ENCODE peak calls at places on chromosomes 12 and 14, in seven cellular contexts. One of them, this sample, is unnamed.

GRCh38 chr12:3202734-3203446 is 125.7 kb downstream of the TSPAN9 start:
- DNase-seq in IMR-90: peak
- DNase-seq in mesendoderm: peak
- DNase-seq in mesenchymal stem cell: peak
- DNase-seq in neuronal stem cell: peak
- DNase-seq in H1: peak
- DNase-seq in H9: peak
- DNase-seq in this sample: peak

GRCh38 chr14:85280074-85280473 is 249.9 kb upstream of the FLRT2 start:
- DNase-seq in IMR-90: peak
- DNase-seq in H1: no peak
- DNase-seq in mesenchymal stem cell: peak
- DNase-seq in mesendoderm: no peak
- DNase-seq in neuronal stem cell: no peak
- DNase-seq in H9: no peak
- DNase-seq in this sample: peak

GRCh38 chr12:51972849-51973273 is 21.4 kb downstream of the ACVR1B start:
- DNase-seq in mesenchymal stem cell: peak
- DNase-seq in mesendoderm: peak
- DNase-seq in H1: no peak
- DNase-seq in H9: no peak
- DNase-seq in IMR-90: peak
- DNase-seq in neuronal stem cell: no peak
- DNase-seq in this sample: peak

GRCh38 chr14:51546099-51546498 is 105.6 kb upstream of the FRMD6 start:
- DNase-seq in H9: no peak
- DNase-seq in IMR-90: no peak
- DNase-seq in neuronal stem cell: no peak
- DNase-seq in H1: no peak
- DNase-seq in mesendoderm: no peak
- DNase-seq in mesenchymal stem cell: no peak
- DNase-seq in this sample: no peak

GRCh38 chr12:15563683-15564082 is 225.5 kb downstream of the EPS8 start:
- DNase-seq in mesendoderm: no peak
- DNase-seq in H9: no peak
- DNase-seq in neuronal stem cell: no peak
- DNase-seq in IMR-90: peak
- DNase-seq in H1: no peak
- DNase-seq in mesenchymal stem cell: no peak
- DNase-seq in this sample: no peak

GRCh38 chr14:69994002-69994401 is 114.8 kb downstream of the SMOC1 start:
- DNase-seq in H9: no peak
- DNase-seq in H1: no peak
- DNase-seq in mesendoderm: no peak
- DNase-seq in neuronal stem cell: no peak
- DNase-seq in mesenchymal stem cell: no peak
- DNase-seq in IMR-90: peak
- DNase-seq in this sample: no peak

GRCh38 chr12:92290881-92291280 is 145.2 kb upstream of the BTG1 start:
- DNase-seq in mesenchymal stem cell: peak
- DNase-seq in mesendoderm: no peak
- DNase-seq in H9: no peak
- DNase-seq in H1: no peak
- DNase-seq in IMR-90: peak
- DNase-seq in neuronal stem cell: no peak
- DNase-seq in this sample: no peak

GRCh38 chr12:70360218-70360617 is 5.9 kb upstream of the KCNMB4 start:
- DNase-seq in mesendoderm: no peak
- DNase-seq in H1: no peak
- DNase-seq in neuronal stem cell: no peak
- DNase-seq in mesenchymal stem cell: no peak
- DNase-seq in IMR-90: no peak
- DNase-seq in H9: no peak
- DNase-seq in this sample: no peak

GRCh38 chr14:47040490-47040889 is 388.9 kb upstream of the RPL10L start:
- DNase-seq in H1: no peak
- DNase-seq in mesenchymal stem cell: peak
- DNase-seq in mesendoderm: peak
- DNase-seq in IMR-90: no peak
- DNase-seq in neuronal stem cell: peak
- DNase-seq in H9: peak
- DNase-seq in this sample: no peak

GRCh38 chr14:75232597-75232996 is 46.0 kb upstream of the FOS start:
- DNase-seq in neuronal stem cell: no peak
- DNase-seq in H1: no peak
- DNase-seq in mesendoderm: peak
- DNase-seq in H9: no peak
- DNase-seq in mesenchymal stem cell: no peak
- DNase-seq in IMR-90: no peak
- DNase-seq in this sample: no peak

GRCh38 chr12:109900752-109901580 is 892 bp downstream of the TCHP start:
- DNase-seq in mesenchymal stem cell: peak
- DNase-seq in mesendoderm: peak
- DNase-seq in IMR-90: no peak
- DNase-seq in H9: peak
- DNase-seq in H1: peak
- DNase-seq in neuronal stem cell: no peak
- DNase-seq in this sample: no peak

GRCh38 chr14:96639550-96639949 is 137.4 kb downstream of the PAPOLA start:
- DNase-seq in H9: no peak
- DNase-seq in mesendoderm: no peak
- DNase-seq in mesenchymal stem cell: no peak
- DNase-seq in H1: peak
- DNase-seq in IMR-90: no peak
- DNase-seq in neuronal stem cell: no peak
- DNase-seq in this sample: no peak

GRCh38 chr12:19220861-19221466 is 91.4 kb downstream of the PLEKHA5 start:
- DNase-seq in H1: no peak
- DNase-seq in neuronal stem cell: no peak
- DNase-seq in mesendoderm: no peak
- DNase-seq in H9: no peak
- DNase-seq in mesenchymal stem cell: no peak
- DNase-seq in IMR-90: peak
- DNase-seq in this sample: no peak
- H4K8ac ChIP-seq in H1: no peak
- H4K8ac ChIP-seq in neuronal stem cell: no peak
- H4K8ac ChIP-seq in mesendoderm: no peak
- H4K8ac ChIP-seq in H9: no peak
- H4K8ac ChIP-seq in mesenchymal stem cell: no peak
- H4K8ac ChIP-seq in IMR-90: peak
- H4K8ac ChIP-seq in this sample: no peak

GRCh38 chr14:33679025-33679424 is 271.8 kb downstream of the EGLN3 start:
- DNase-seq in mesenchymal stem cell: no peak
- DNase-seq in H9: no peak
- DNase-seq in mesendoderm: no peak
- DNase-seq in neuronal stem cell: no peak
- DNase-seq in H1: no peak
- DNase-seq in IMR-90: no peak
- DNase-seq in this sample: no peak
- H4K8ac ChIP-seq in mesenchymal stem cell: no peak
- H4K8ac ChIP-seq in H9: no peak
- H4K8ac ChIP-seq in mesendoderm: no peak
- H4K8ac ChIP-seq in neuronal stem cell: no peak
- H4K8ac ChIP-seq in H1: no peak
- H4K8ac ChIP-seq in IMR-90: no peak
- H4K8ac ChIP-seq in this sample: no peak

GRCh38 chr12:28012333-28012918 is 39.9 kb upstream of the PTHLH start:
- DNase-seq in mesendoderm: no peak
- DNase-seq in IMR-90: no peak
- DNase-seq in mesenchymal stem cell: no peak
- DNase-seq in H1: no peak
- DNase-seq in neuronal stem cell: no peak
- DNase-seq in H9: no peak
- DNase-seq in this sample: no peak

GRCh38 chr12:28014196-28014595 is 41.7 kb upstream of the PTHLH start:
- DNase-seq in mesendoderm: no peak
- DNase-seq in mesenchymal stem cell: no peak
- DNase-seq in neuronal stem cell: no peak
- DNase-seq in H9: no peak
- DNase-seq in IMR-90: no peak
- DNase-seq in H1: no peak
- DNase-seq in this sample: no peak

GRCh38 chr12:28017873-28018255 is 45.3 kb upstream of the PTHLH start:
- DNase-seq in mesendoderm: no peak
- DNase-seq in mesenchymal stem cell: no peak
- DNase-seq in H9: no peak
- DNase-seq in H1: no peak
- DNase-seq in IMR-90: no peak
- DNase-seq in neuronal stem cell: no peak
- DNase-seq in this sample: no peak

GRCh38 chr12:28017126-28017872 is 44.8 kb upstream of the PTHLH start:
- DNase-seq in neuronal stem cell: no peak
- DNase-seq in IMR-90: no peak
- DNase-seq in H1: no peak
- DNase-seq in H9: no peak
- DNase-seq in mesendoderm: no peak
- DNase-seq in mesenchymal stem cell: no peak
- DNase-seq in this sample: no peak

DNA sequence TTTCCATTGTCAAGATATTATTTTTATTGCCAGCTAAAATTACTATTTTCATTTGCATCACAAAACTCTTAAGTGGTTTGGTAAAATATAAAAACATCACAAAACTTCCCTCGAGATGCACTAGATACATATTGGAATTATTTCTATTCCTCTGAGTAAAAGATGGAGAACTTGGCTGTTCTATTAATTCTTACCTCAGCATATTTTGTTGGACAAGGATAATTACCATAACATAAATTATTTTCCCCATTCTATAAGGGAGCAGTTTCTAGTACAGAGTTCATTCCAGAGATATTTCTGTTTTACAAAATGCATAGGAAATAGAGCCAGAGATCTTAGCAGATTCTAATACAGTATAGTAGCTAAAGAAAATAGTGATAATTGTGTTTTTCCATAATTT is 42.6 kb upstream of the PTHLH start:
- DNase-seq in mesenchymal stem cell: no peak
- DNase-seq in H1: no peak
- DNase-seq in neuronal stem cell: no peak
- DNase-seq in IMR-90: no peak
- DNase-seq in H9: no peak
- DNase-seq in mesendoderm: no peak
- DNase-seq in this sample: no peak
- H4K8ac ChIP-seq in mesenchymal stem cell: no peak
- H4K8ac ChIP-seq in H1: no peak
- H4K8ac ChIP-seq in neuronal stem cell: no peak
- H4K8ac ChIP-seq in IMR-90: no peak
- H4K8ac ChIP-seq in H9: no peak
- H4K8ac ChIP-seq in mesendoderm: no peak
- H4K8ac ChIP-seq in this sample: no peak

GRCh38 chr14:36174767-36175424 is 1.6 kb downstream of the PTCSC3 start:
- DNase-seq in IMR-90: no peak
- DNase-seq in H1: no peak
- DNase-seq in H9: no peak
- DNase-seq in mesendoderm: no peak
- DNase-seq in neuronal stem cell: no peak
- DNase-seq in mesenchymal stem cell: no peak
- DNase-seq in this sample: no peak
- H4K8ac ChIP-seq in IMR-90: no peak
- H4K8ac ChIP-seq in H1: no peak
- H4K8ac ChIP-seq in H9: no peak
- H4K8ac ChIP-seq in mesendoderm: no peak
- H4K8ac ChIP-seq in neuronal stem cell: no peak
- H4K8ac ChIP-seq in mesenchymal stem cell: no peak
- H4K8ac ChIP-seq in this sample: no peak

DNA sequence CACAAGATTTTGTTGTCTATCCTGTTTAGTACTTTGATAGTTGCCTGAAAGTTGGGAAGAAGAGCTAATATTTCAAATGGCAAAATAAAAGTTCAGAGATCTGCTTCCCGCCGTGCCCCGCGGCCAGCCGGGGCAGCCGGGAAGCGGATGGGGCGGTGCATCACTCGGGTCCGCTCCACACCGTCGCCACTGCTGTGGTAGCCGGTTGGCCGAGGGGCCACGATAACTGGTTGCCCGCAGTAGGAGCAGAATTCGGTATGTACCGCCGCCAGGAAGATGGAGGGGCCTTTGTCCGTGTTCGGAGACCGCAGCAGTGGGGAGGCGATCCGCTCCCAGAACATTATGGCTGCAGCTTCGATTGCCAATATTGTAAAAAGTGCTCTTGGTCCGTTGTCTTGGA is 427.2 kb upstream of the PDE3A start:
- DNase-seq in mesendoderm: no peak
- DNase-seq in H9: no peak
- DNase-seq in neuronal stem cell: no peak
- DNase-seq in mesenchymal stem cell: no peak
- DNase-seq in IMR-90: no peak
- DNase-seq in H1: no peak
- DNase-seq in this sample: no peak
- H4K8ac ChIP-seq in mesendoderm: no peak
- H4K8ac ChIP-seq in H9: no peak
- H4K8ac ChIP-seq in neuronal stem cell: no peak
- H4K8ac ChIP-seq in mesenchymal stem cell: no peak
- H4K8ac ChIP-seq in IMR-90: no peak
- H4K8ac ChIP-seq in H1: no peak
- H4K8ac ChIP-seq in this sample: no peak

DNA sequence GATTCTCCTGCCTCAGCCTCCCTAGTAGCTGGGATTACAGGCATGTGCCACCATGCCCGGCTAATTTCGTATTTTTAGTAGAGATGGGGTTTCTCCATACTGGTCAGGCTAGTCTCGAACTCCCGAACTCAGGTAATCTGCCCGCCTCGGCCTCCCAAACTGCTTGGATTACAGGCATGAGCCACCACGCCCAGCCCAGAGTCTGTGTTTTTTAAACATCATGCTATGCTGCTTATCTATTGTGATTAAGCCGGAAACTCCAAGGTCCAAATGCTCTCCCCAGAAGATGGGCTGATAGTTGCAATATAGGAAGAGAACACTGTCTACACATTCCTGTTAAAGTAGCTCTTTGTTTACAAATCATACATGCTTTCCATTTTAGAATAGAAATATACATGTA is 30.5 kb upstream of the MAX start:
- DNase-seq in mesenchymal stem cell: no peak
- DNase-seq in H1: no peak
- DNase-seq in IMR-90: no peak
- DNase-seq in mesendoderm: no peak
- DNase-seq in neuronal stem cell: no peak
- DNase-seq in H9: no peak
- DNase-seq in this sample: no peak
- H4K8ac ChIP-seq in mesenchymal stem cell: no peak
- H4K8ac ChIP-seq in H1: no peak
- H4K8ac ChIP-seq in IMR-90: no peak
- H4K8ac ChIP-seq in mesendoderm: no peak
- H4K8ac ChIP-seq in neuronal stem cell: no peak
- H4K8ac ChIP-seq in H9: no peak
- H4K8ac ChIP-seq in this sample: no peak

This sample was measured in trophoblast cell.